ENCODE peak calls at places on chromosomes 13 and 19, in six cellular contexts. T, L, W, S, U and A are unnamed samples.

GRCh38 chr19:21856751-21857150 is 20.8 kb upstream of the ZNF43 start:
- DNase-seq in S (no peak), L (no peak), U (no peak), T (no peak), W (no peak), A (no peak)

GRCh38 chr19:49417090-49417489 is 6.2 kb downstream of the PTH2 start:
- DNase-seq in L (no peak), W (no peak), S (no peak), T (no peak), U (no peak), A (no peak)

GRCh38 chr19:33032218-33032781 is 32.4 kb downstream of the RHPN2 start:
- DNase-seq in U (no peak), W (no peak), L (no peak), T (no peak), S (no peak), A (peak; percentile 70)

GRCh38 chr19:40533508-40533907 is 43.2 kb upstream of the SHKBP1 start:
- DNase-seq in U (no peak), W (no peak), S (no peak), L (no peak), T (no peak), A (no peak)

GRCh38 chr19:28386080-28386869 is 826.7 kb downstream of the UQCRFS1 start:
- DNase-seq in W (no peak), S (no peak), U (no peak), T (no peak), L (no peak), A (no peak)

GRCh38 chr19:277581-278165 is 13.5 kb downstream of the PLPP2 start:
- DNase-seq in W (no peak), L (no peak), T (no peak), S (no peak), U (no peak), A (no peak)

GRCh38 chr19:40811478-40812341 is 12.7 kb downstream of the EGLN2 start:
- DNase-seq in U (no peak), L (no peak), T (no peak), W (no peak), S (no peak), A (no peak)

GRCh38 chr13:113369881-113370280 is 6.0 kb upstream of the GRTP1 start:
- DNase-seq in L (no peak), W (no peak), U (no peak), T (no peak), S (no peak), A (no peak)

GRCh38 chr19:56974554-56975207 is 134.2 kb upstream of the PEG3 start:
- DNase-seq in S (no peak), L (no peak), U (no peak), W (no peak), T (no peak), A (no peak)

GRCh38 chr13:77702364-77702763 is 4.9 kb downstream of the SLAIN1 start:
- DNase-seq in T (no peak), W (no peak), L (no peak), U (no peak), S (no peak), A (no peak)

GRCh38 chr13:27966641-27967202 is 2.4 kb downstream of the CDX2 start:
- DNase-seq in S (no peak), W (no peak), U (no peak), T (no peak), L (no peak), A (no peak)